ENCODE peak calls at places on chromosomes 11 and 22, in six cellular contexts. One of them, this sample, is unnamed.

GRCh38 chr22:23187201-23187600 is 6.9 kb downstream of the BCR start:
- DNase-seq in left ventricle myocardium inferior: no peak
- DNase-seq in upper lobe of right lung: no peak
- DNase-seq in endodermal cell: no peak
- DNase-seq in CD4-positive, alpha-beta memory T cell: no peak
- DNase-seq in transverse colon: no peak
- DNase-seq in this sample: no peak

GRCh38 chr22:43993072-43993760 is 30.9 kb upstream of the PARVB start:
- DNase-seq in transverse colon: peak; percentile 51
- DNase-seq in upper lobe of right lung: peak; percentile 66
- DNase-seq in left ventricle myocardium inferior: peak; percentile 45
- DNase-seq in CD4-positive, alpha-beta memory T cell: peak; percentile 60
- DNase-seq in endodermal cell: peak; percentile 92
- DNase-seq in this sample: peak; percentile 8

GRCh38 chr22:19720150-19720827 is 3.0 kb upstream of the GP1BB start:
- DNase-seq in left ventricle myocardium inferior: no peak
- DNase-seq in transverse colon: no peak
- DNase-seq in CD4-positive, alpha-beta memory T cell: peak; percentile 19
- DNase-seq in upper lobe of right lung: no peak
- DNase-seq in endodermal cell: no peak
- DNase-seq in this sample: no peak

GRCh38 chr11:106077609-106078517 is at the start of gene AASDHPPT:
- DNase-seq in CD4-positive, alpha-beta memory T cell: no peak
- DNase-seq in endodermal cell: no peak
- DNase-seq in transverse colon: no peak
- DNase-seq in left ventricle myocardium inferior: no peak
- DNase-seq in upper lobe of right lung: no peak
- DNase-seq in this sample: peak; percentile 37

GRCh38 chr11:129143335-129143734 is 48.8 kb downstream of the ARHGAP32 start:
- DNase-seq in upper lobe of right lung: peak; percentile 59
- DNase-seq in transverse colon: peak; percentile 81
- DNase-seq in endodermal cell: no peak
- DNase-seq in CD4-positive, alpha-beta memory T cell: no peak
- DNase-seq in left ventricle myocardium inferior: peak; percentile 59
- DNase-seq in this sample: peak; percentile 3

GRCh38 chr22:34850010-34850409 is 215.9 kb upstream of the ISX start:
- DNase-seq in upper lobe of right lung: no peak
- DNase-seq in transverse colon: no peak
- DNase-seq in endodermal cell: no peak
- DNase-seq in left ventricle myocardium inferior: no peak
- DNase-seq in CD4-positive, alpha-beta memory T cell: no peak
- DNase-seq in this sample: no peak

GRCh38 chr11:35427158-35427557 is 7.8 kb upstream of the SLC1A2 start:
- DNase-seq in endodermal cell: no peak
- DNase-seq in left ventricle myocardium inferior: peak; percentile 27
- DNase-seq in CD4-positive, alpha-beta memory T cell: no peak
- DNase-seq in upper lobe of right lung: no peak
- DNase-seq in transverse colon: no peak
- DNase-seq in this sample: no peak

GRCh38 chr22:20438678-20439492 is 1.3 kb upstream of the SCARF2 start:
- DNase-seq in CD4-positive, alpha-beta memory T cell: no peak
- DNase-seq in left ventricle myocardium inferior: no peak
- DNase-seq in endodermal cell: peak; percentile 82
- DNase-seq in upper lobe of right lung: peak; percentile 64
- DNase-seq in transverse colon: no peak
- DNase-seq in this sample: no peak

GRCh38 chr22:24435323-24435645 is 7.9 kb downstream of the ADORA2A start:
- DNase-seq in left ventricle myocardium inferior: no peak
- DNase-seq in upper lobe of right lung: no peak
- DNase-seq in CD4-positive, alpha-beta memory T cell: no peak
- DNase-seq in endodermal cell: no peak
- DNase-seq in transverse colon: no peak
- DNase-seq in this sample: no peak

GRCh38 chr11:69022268-69022667 is 9.2 kb upstream of the MRGPRF start:
- DNase-seq in transverse colon: no peak
- DNase-seq in upper lobe of right lung: no peak
- DNase-seq in left ventricle myocardium inferior: no peak
- DNase-seq in endodermal cell: no peak
- DNase-seq in CD4-positive, alpha-beta memory T cell: no peak
- DNase-seq in this sample: no peak

GRCh38 chr22:45503071-45503815 is 560 bp downstream of the FBLN1 start:
- DNase-seq in upper lobe of right lung: no peak
- DNase-seq in left ventricle myocardium inferior: no peak
- DNase-seq in CD4-positive, alpha-beta memory T cell: no peak
- DNase-seq in transverse colon: no peak
- DNase-seq in endodermal cell: peak; percentile 81
- DNase-seq in this sample: no peak

DNA sequence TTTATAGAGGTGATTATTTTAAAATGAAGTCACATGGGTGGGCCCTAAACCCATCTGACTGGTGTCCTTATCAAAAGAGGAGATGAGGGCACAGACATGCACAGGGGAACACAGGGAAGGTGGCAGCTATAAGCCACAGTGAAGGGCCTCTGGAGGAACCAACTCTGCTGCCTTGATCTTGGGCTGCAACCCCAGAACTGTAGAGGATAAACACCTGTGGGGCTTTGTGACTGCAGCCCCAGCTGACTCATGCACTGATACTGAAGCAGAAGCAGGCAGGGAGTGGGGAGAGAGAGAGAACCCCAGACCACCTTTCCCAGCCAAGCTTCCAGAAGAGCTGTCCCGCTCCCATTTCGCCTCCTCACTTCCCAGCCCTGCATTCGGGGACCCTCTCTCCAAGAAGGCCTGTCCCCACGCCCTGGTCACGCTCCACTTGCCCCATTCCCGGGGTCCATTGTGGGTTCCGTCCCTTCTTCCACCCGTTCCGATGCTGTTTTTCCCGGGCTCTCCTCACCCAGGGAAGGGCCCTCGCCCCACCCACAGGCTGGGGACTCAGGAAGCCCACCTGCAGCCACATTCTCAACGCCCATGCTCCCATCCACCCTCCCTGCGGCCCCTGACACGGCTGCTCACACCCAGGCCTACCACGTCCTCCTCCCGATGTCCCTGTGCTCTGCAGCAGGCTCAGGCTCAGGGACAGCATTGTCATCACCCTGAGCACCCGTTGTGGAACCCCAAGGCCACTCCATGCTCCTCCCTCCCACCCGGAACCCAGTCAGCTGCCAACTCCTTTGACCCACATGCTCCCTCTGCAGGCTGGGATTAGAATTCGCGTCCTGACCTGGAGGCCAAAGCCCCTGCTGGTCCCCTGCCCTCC is 90.8 kb upstream of the SHANK2 start:
- DNase-seq in upper lobe of right lung: peak; percentile 73
- DNase-seq in CD4-positive, alpha-beta memory T cell: no peak
- DNase-seq in transverse colon: peak; percentile 38
- DNase-seq in left ventricle myocardium inferior: no peak
- DNase-seq in endodermal cell: peak; percentile 93
- DNase-seq in this sample: no peak
- H3K27ac ChIP-seq in upper lobe of right lung: no peak overlapping the region
- H3K27ac ChIP-seq in CD4-positive, alpha-beta memory T cell: no peak overlapping the region
- H3K27ac ChIP-seq in transverse colon: no peak overlapping the region
- H3K27ac ChIP-seq in left ventricle myocardium inferior: no peak overlapping the region
- H3K27ac ChIP-seq in endodermal cell: no peak overlapping the region
- H3K27ac ChIP-seq in this sample: no peak overlapping the region

DNA sequence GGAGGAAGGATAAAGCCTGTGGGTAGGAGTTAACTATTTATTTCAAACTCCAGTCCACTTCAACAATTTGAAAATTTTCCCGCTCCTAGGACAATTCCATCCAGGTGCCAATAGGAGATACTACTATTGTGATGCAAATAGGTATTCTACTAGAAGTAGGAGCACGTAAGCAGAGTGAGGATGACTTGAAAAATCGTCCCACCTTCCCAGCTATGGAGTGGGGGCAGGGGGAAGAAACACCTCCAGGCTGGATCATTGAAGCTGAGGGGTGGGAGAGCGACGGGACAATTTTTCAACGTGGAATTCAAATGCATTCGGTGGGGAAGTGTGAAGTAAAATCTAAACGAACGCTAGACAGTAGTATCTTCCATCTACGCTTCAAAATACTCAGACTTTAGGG is 612 bp upstream of the ARHGAP42 start:
- DNase-seq in CD4-positive, alpha-beta memory T cell: no peak
- DNase-seq in transverse colon: no peak
- DNase-seq in left ventricle myocardium inferior: no peak
- DNase-seq in endodermal cell: peak; percentile 69
- DNase-seq in upper lobe of right lung: no peak
- DNase-seq in this sample: no peak
- H3K27ac ChIP-seq in CD4-positive, alpha-beta memory T cell: no peak overlapping the region
- H3K27ac ChIP-seq in transverse colon: peak overlapping the region; percentile 90
- H3K27ac ChIP-seq in left ventricle myocardium inferior: peak overlapping the region; percentile 89
- H3K27ac ChIP-seq in endodermal cell: no peak overlapping the region
- H3K27ac ChIP-seq in upper lobe of right lung: peak overlapping the region; percentile 71
- H3K27ac ChIP-seq in this sample: peak overlapping the region; percentile 67

GRCh38 chr22:50189184-50189848 is 3.6 kb downstream of the TRABD start:
- DNase-seq in CD4-positive, alpha-beta memory T cell: peak; percentile 43
- DNase-seq in upper lobe of right lung: no peak
- DNase-seq in transverse colon: peak; percentile 59
- DNase-seq in left ventricle myocardium inferior: no peak
- DNase-seq in endodermal cell: no peak
- DNase-seq in this sample: no peak
- H3K27ac ChIP-seq in CD4-positive, alpha-beta memory T cell: peak overlapping the region; percentile 97
- H3K27ac ChIP-seq in upper lobe of right lung: peak overlapping the region; percentile 89
- H3K27ac ChIP-seq in transverse colon: peak overlapping the region; percentile 86
- H3K27ac ChIP-seq in left ventricle myocardium inferior: peak overlapping the region; percentile 88
- H3K27ac ChIP-seq in endodermal cell: no peak overlapping the region
- H3K27ac ChIP-seq in this sample: no peak overlapping the region

GRCh38 chr11:12242926-12243325 is 132.5 kb downstream of the MICAL2 start:
- DNase-seq in upper lobe of right lung: no peak
- DNase-seq in transverse colon: no peak
- DNase-seq in endodermal cell: no peak
- DNase-seq in CD4-positive, alpha-beta memory T cell: no peak
- DNase-seq in left ventricle myocardium inferior: no peak
- DNase-seq in this sample: no peak

GRCh38 chr11:12240669-12241068 is 130.3 kb downstream of the MICAL2 start:
- DNase-seq in endodermal cell: no peak
- DNase-seq in upper lobe of right lung: no peak
- DNase-seq in CD4-positive, alpha-beta memory T cell: no peak
- DNase-seq in left ventricle myocardium inferior: no peak
- DNase-seq in transverse colon: no peak
- DNase-seq in this sample: no peak

GRCh38 chr11:12242071-12242672 is 131.8 kb downstream of the MICAL2 start:
- DNase-seq in transverse colon: no peak
- DNase-seq in upper lobe of right lung: no peak
- DNase-seq in left ventricle myocardium inferior: no peak
- DNase-seq in endodermal cell: no peak
- DNase-seq in CD4-positive, alpha-beta memory T cell: no peak
- DNase-seq in this sample: no peak

GRCh38 chr11:12239396-12240298 is 129.3 kb downstream of the MICAL2 start:
- DNase-seq in upper lobe of right lung: no peak
- DNase-seq in transverse colon: no peak
- DNase-seq in left ventricle myocardium inferior: no peak
- DNase-seq in CD4-positive, alpha-beta memory T cell: no peak
- DNase-seq in endodermal cell: no peak
- DNase-seq in this sample: no peak

GRCh38 chr11:12241401-12241800 is 131.0 kb downstream of the MICAL2 start:
- DNase-seq in left ventricle myocardium inferior: no peak
- DNase-seq in transverse colon: no peak
- DNase-seq in upper lobe of right lung: no peak
- DNase-seq in endodermal cell: no peak
- DNase-seq in CD4-positive, alpha-beta memory T cell: no peak
- DNase-seq in this sample: no peak
- H3K27ac ChIP-seq in left ventricle myocardium inferior: no peak overlapping the region
- H3K27ac ChIP-seq in transverse colon: no peak overlapping the region
- H3K27ac ChIP-seq in upper lobe of right lung: no peak overlapping the region
- H3K27ac ChIP-seq in endodermal cell: no peak overlapping the region
- H3K27ac ChIP-seq in CD4-positive, alpha-beta memory T cell: no peak overlapping the region
- H3K27ac ChIP-seq in this sample: no peak overlapping the region

GRCh38 chr11:72704028-72704782 is 30.0 kb upstream of the PDE2A start:
- DNase-seq in transverse colon: no peak
- DNase-seq in endodermal cell: peak; percentile 73
- DNase-seq in CD4-positive, alpha-beta memory T cell: no peak
- DNase-seq in upper lobe of right lung: peak; percentile 63
- DNase-seq in left ventricle myocardium inferior: no peak
- DNase-seq in this sample: no peak
- H3K27ac ChIP-seq in transverse colon: no peak overlapping the region
- H3K27ac ChIP-seq in endodermal cell: no peak overlapping the region
- H3K27ac ChIP-seq in CD4-positive, alpha-beta memory T cell: no peak overlapping the region
- H3K27ac ChIP-seq in upper lobe of right lung: peak overlapping the region; percentile 65
- H3K27ac ChIP-seq in left ventricle myocardium inferior: peak overlapping the region; percentile 78
- H3K27ac ChIP-seq in this sample: no peak overlapping the region

GRCh38 chr11:120172054-120172881 is 34.4 kb upstream of the TRIM29 start:
- DNase-seq in CD4-positive, alpha-beta memory T cell: no peak
- DNase-seq in transverse colon: peak; percentile 73
- DNase-seq in upper lobe of right lung: peak; percentile 73
- DNase-seq in left ventricle myocardium inferior: peak; percentile 64
- DNase-seq in endodermal cell: peak; percentile 92
- DNase-seq in this sample: peak; percentile 54

GRCh38 chr11:120168108-120168959 is 30.4 kb upstream of the TRIM29 start:
- DNase-seq in left ventricle myocardium inferior: no peak
- DNase-seq in transverse colon: no peak
- DNase-seq in upper lobe of right lung: peak; percentile 52
- DNase-seq in CD4-positive, alpha-beta memory T cell: no peak
- DNase-seq in endodermal cell: no peak
- DNase-seq in this sample: no peak

GRCh38 chr11:120168960-120169681 is 31.2 kb upstream of the TRIM29 start:
- DNase-seq in upper lobe of right lung: peak; percentile 83
- DNase-seq in transverse colon: peak; percentile 70
- DNase-seq in left ventricle myocardium inferior: peak; percentile 61
- DNase-seq in endodermal cell: peak; percentile 95
- DNase-seq in CD4-positive, alpha-beta memory T cell: no peak
- DNase-seq in this sample: peak; percentile 73

GRCh38 chr11:120170741-120171261 is 32.9 kb upstream of the TRIM29 start:
- DNase-seq in endodermal cell: no peak
- DNase-seq in transverse colon: no peak
- DNase-seq in left ventricle myocardium inferior: no peak
- DNase-seq in upper lobe of right lung: peak; percentile 45
- DNase-seq in CD4-positive, alpha-beta memory T cell: no peak
- DNase-seq in this sample: no peak

GRCh38 chr11:120169981-120170698 is 32.2 kb upstream of the TRIM29 start:
- DNase-seq in upper lobe of right lung: peak; percentile 64
- DNase-seq in endodermal cell: peak; percentile 49
- DNase-seq in transverse colon: no peak
- DNase-seq in CD4-positive, alpha-beta memory T cell: no peak
- DNase-seq in left ventricle myocardium inferior: no peak
- DNase-seq in this sample: no peak
- H3K27ac ChIP-seq in upper lobe of right lung: no peak overlapping the region
- H3K27ac ChIP-seq in endodermal cell: no peak overlapping the region
- H3K27ac ChIP-seq in transverse colon: no peak overlapping the region
- H3K27ac ChIP-seq in CD4-positive, alpha-beta memory T cell: no peak overlapping the region
- H3K27ac ChIP-seq in left ventricle myocardium inferior: no peak overlapping the region
- H3K27ac ChIP-seq in this sample: peak overlapping the region; percentile 53

GRCh38 chr11:2303627-2304155 is 1.9 kb downstream of the TSPAN32 start:
- DNase-seq in upper lobe of right lung: peak; percentile 63
- DNase-seq in endodermal cell: no peak
- DNase-seq in transverse colon: no peak
- DNase-seq in left ventricle myocardium inferior: peak; percentile 76
- DNase-seq in CD4-positive, alpha-beta memory T cell: peak; percentile 8
- DNase-seq in this sample: no peak
- H3K27ac ChIP-seq in upper lobe of right lung: peak overlapping the region; percentile 66
- H3K27ac ChIP-seq in endodermal cell: no peak overlapping the region
- H3K27ac ChIP-seq in transverse colon: no peak overlapping the region
- H3K27ac ChIP-seq in left ventricle myocardium inferior: peak overlapping the region; percentile 96
- H3K27ac ChIP-seq in CD4-positive, alpha-beta memory T cell: peak overlapping the region; percentile 60
- H3K27ac ChIP-seq in this sample: no peak overlapping the region